ENCODE peak calls at places on chromosome 1, in six cellular contexts. J is endothelial cell of umbilical vein, X is spleen, U is heart right ventricle, Y is heart left ventricle, C is K562. F is an unnamed sample.

GRCh38 chr1:9084883-9085282 is 15.4 kb upstream of the SLC2A5 start:
- DNase-seq in U (peak), X (no peak), Y (peak), J (no peak), C (no peak), F (peak)

GRCh38 chr1:37147906-37148305 is 113.6 kb upstream of the GRIK3 start:
- DNase-seq in U (no peak), C (no peak), X (no peak), J (no peak), Y (no peak), F (no peak)

GRCh38 chr1:15803380-15803779 is 4.1 kb downstream of the UQCRHL start:
- DNase-seq in J (peak), Y (no peak), X (no peak), U (no peak), C (peak), F (peak)

GRCh38 chr1:219177363-219177762 is 3.7 kb downstream of the LYPLAL1 start:
- DNase-seq in Y (no peak), U (no peak), C (no peak), J (peak), X (no peak), F (no peak)

GRCh38 chr1:96536576-96536975 is 185.0 kb upstream of the PTBP2 start:
- DNase-seq in Y (no peak), J (no peak), C (no peak), U (no peak), X (no peak), F (peak)

GRCh38 chr1:6102227-6102845 is 56.6 kb downstream of the KCNAB2 start:
- DNase-seq in Y (no peak), U (no peak), J (no peak), C (no peak), X (peak), F (no peak)

GRCh38 chr1:207423560-207424292 is 30.4 kb upstream of the CR2 start:
- DNase-seq in Y (no peak), X (no peak), J (no peak), C (no peak), U (no peak), F (no peak)

GRCh38 chr1:77370588-77371306 is 88.9 kb downstream of the AK5 start:
- DNase-seq in X (no peak), C (no peak), U (no peak), Y (no peak), J (no peak), F (peak)

GRCh38 chr1:235074335-235075120 is 54.1 kb downstream of the TOMM20 start:
- DNase-seq in X (peak), Y (peak), C (no peak), U (peak), J (peak), F (peak)

GRCh38 chr1:112309499-112309898 is 86.5 kb upstream of the CTTNBP2NL start:
- DNase-seq in Y (no peak), U (no peak), C (no peak), J (no peak), X (no peak), F (no peak)

GRCh38 chr1:155241851-155242264 is 13.4 kb downstream of the ENTREP3 start:
- DNase-seq in X (no peak), Y (no peak), C (no peak), J (no peak), U (no peak), F (peak)

GRCh38 chr1:44305962-44306422 is 49.1 kb downstream of the ERI3 start:
- DNase-seq in J (no peak), X (no peak), C (no peak), Y (no peak), U (no peak), F (no peak)

GRCh38 chr1:6329392-6329791 is 64.2 kb downstream of the ACOT7 start:
- DNase-seq in J (no peak), C (no peak), U (no peak), X (no peak), Y (no peak), F (peak)

GRCh38 chr1:100382657-100383056 is 30.4 kb downstream of the CDC14A start:
- DNase-seq in C (no peak), Y (no peak), U (no peak), X (no peak), J (no peak), F (no peak)

GRCh38 chr1:151830055-151830454 is 1.5 kb downstream of the RORC start:
- DNase-seq in C (no peak), J (no peak), Y (no peak), U (no peak), X (no peak), F (no peak)

GRCh38 chr1:151825811-151826660 is 5.6 kb downstream of the RORC start:
- DNase-seq in J (no peak), X (no peak), U (no peak), C (peak), Y (no peak), F (no peak)

GRCh38 chr1:151828931-151829330 is 2.7 kb downstream of the RORC start:
- DNase-seq in U (peak), C (peak), Y (peak), J (peak), X (no peak), F (peak)

GRCh38 chr1:151829352-151830046 is 2.1 kb downstream of the RORC start:
- DNase-seq in Y (no peak), X (no peak), J (no peak), C (no peak), U (no peak), F (no peak)

GRCh38 chr1:151827853-151828252 is 3.7 kb downstream of the RORC start:
- DNase-seq in C (no peak), Y (no peak), X (no peak), U (no peak), J (no peak), F (no peak)
- TF ChIP-seq CTCF in C (no peak), Y (no peak), X (no peak), U (no peak), J (no peak), F (no peak)

DNA sequence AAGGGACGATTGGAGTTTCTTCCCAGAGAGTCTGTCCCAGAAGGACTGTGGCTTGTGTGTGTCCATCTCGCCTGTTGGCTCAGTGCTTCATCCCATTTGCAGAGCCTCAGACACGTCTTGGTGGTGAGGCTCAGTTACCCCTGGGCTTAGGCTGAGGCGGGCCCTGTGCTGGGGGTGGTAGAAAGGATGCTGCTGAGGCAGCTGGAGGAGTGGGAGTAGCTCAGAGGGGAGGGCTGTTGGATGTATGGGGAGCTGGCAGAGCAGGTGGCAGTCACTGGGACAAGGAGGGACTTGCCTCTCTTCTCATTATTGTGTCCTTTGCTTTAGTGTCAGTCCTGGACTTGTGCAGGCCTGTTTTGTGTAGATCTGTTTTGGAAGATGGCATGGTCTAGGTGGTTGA is 7.3 kb upstream of the MIIP start:
- DNase-seq in Y (no peak), U (no peak), C (no peak), J (no peak), X (no peak), F (no peak)
- H3K4me3 ChIP-seq in Y (no peak), U (no peak), C (no peak), J (no peak), X (no peak), F (no peak)

GRCh38 chr1:34415140-34415539 is 238.4 kb downstream of the C1orf94 start:
- DNase-seq in C (no peak), X (no peak), U (no peak), Y (no peak), J (no peak), F (no peak)

GRCh38 chr1:34418166-34418565 is 241.5 kb downstream of the C1orf94 start:
- DNase-seq in U (no peak), J (no peak), C (no peak), Y (no peak), X (no peak), F (no peak)

GRCh38 chr1:34419662-34420061 is 243.0 kb downstream of the C1orf94 start:
- DNase-seq in U (no peak), Y (no peak), J (no peak), C (no peak), X (no peak), F (no peak)
- TF ChIP-seq CTCF in U (no peak), Y (no peak), J (no peak), C (peak), X (no peak), F (peak)

GRCh38 chr1:228465134-228465533 is 22.0 kb upstream of the RNF187 start:
- DNase-seq in X (no peak), U (no peak), C (no peak), Y (no peak), J (no peak), F (no peak)

GRCh38 chr1:228462560-228462959 is 24.6 kb upstream of the RNF187 start:
- DNase-seq in Y (no peak), J (no peak), U (no peak), C (no peak), X (no peak), F (no peak)

GRCh38 chr1:228463009-228463558 is 24.1 kb upstream of the RNF187 start:
- DNase-seq in C (no peak), Y (no peak), X (no peak), J (no peak), U (no peak), F (no peak)

GRCh38 chr1:228464487-228464983 is 22.6 kb upstream of the RNF187 start:
- DNase-seq in U (peak), J (peak), C (no peak), Y (peak), X (peak), F (peak)

DNA sequence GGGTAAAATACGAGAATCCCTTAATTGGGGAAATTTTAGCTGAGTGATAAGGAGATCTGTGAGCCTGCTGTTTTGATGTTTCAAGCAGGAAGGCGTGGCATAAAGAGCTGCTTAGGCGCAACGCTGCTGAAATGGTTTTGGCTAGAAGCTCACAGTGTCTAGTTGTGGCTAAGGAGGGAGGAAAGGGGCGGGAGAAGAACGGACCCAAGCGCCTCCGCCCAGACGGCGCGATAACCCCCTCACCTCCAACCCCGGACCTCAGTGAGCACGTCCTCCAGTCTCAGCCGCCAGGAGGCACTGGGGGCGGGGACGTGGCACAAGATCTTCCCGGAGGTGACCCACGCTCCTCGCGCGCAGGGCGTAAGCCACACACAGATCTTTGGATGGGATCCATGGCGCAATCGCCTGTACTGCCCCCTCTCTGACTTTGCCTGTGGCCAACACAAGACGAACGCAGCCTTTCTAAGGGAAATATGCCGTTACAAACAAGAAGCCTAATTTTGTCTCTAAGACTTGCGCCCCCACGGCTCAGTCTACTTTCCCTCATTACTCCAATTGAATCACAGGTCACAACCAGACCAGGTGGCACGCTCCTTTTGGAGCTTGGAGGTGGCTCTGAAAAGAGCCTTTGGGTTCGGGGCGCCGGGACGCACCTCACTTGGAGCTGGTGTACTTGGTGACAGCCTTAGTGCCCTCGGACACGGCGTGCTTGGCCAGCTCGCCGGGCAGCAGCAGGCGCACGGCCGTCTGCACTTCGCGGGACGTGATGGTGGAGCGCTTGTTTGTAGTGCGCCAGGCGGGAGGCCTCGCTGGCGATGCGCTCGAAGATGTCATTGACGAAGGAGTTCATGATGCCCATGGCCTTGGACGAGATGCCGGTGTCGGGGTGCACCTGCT is 23.4 kb upstream of the RNF187 start:
- DNase-seq in C (peak), X (peak), U (no peak), Y (no peak), J (no peak), F (peak)
- H3K4me3 ChIP-seq in C (peak), X (peak), U (no peak), Y (peak), J (peak), F (peak)

GRCh38 chr1:200512191-200512590 is 102.4 kb upstream of the ZNF281 start:
- DNase-seq in J (peak), U (no peak), C (no peak), Y (no peak), X (no peak), F (peak)

GRCh38 chr1:200506471-200506870 is 96.6 kb upstream of the ZNF281 start:
- DNase-seq in X (no peak), Y (no peak), J (no peak), C (no peak), U (no peak), F (no peak)

GRCh38 chr1:200505257-200505656 is 95.4 kb upstream of the ZNF281 start:
- DNase-seq in J (no peak), X (no peak), C (no peak), U (no peak), Y (no peak), F (no peak)

GRCh38 chr1:200510228-200510623 is 100.4 kb upstream of the ZNF281 start:
- DNase-seq in U (no peak), C (peak), J (peak), X (no peak), Y (peak), F (peak)
- TF ChIP-seq CTCF in U (peak), C (peak), J (peak), X (peak), Y (peak), F (peak)

GRCh38 chr1:192979542-192979941 is 79.6 kb downstream of the UCHL5 start:
- DNase-seq in C (no peak), J (no peak), Y (no peak), U (no peak), X (no peak), F (no peak)
- H3K4me3 ChIP-seq in C (no peak), J (no peak), Y (no peak), U (no peak), X (no peak), F (no peak)

GRCh38 chr1:28371011-28371378 is 1.5 kb downstream of the PHACTR4 start:
- DNase-seq in U (no peak), C (no peak), J (no peak), Y (no peak), X (peak), F (no peak)

GRCh38 chr1:28369518-28370219 is at the start of gene PHACTR4:
- DNase-seq in C (peak), U (peak), Y (peak), X (peak), J (peak), F (peak)

GRCh38 chr1:28369225-28369517 is 369 bp upstream of the PHACTR4 start:
- DNase-seq in J (no peak), Y (no peak), C (no peak), U (no peak), X (no peak), F (no peak)

GRCh38 chr1:28374297-28374696 is 4.8 kb downstream of the PHACTR4 start:
- DNase-seq in Y (no peak), C (no peak), J (no peak), U (no peak), X (no peak), F (peak)

DNA sequence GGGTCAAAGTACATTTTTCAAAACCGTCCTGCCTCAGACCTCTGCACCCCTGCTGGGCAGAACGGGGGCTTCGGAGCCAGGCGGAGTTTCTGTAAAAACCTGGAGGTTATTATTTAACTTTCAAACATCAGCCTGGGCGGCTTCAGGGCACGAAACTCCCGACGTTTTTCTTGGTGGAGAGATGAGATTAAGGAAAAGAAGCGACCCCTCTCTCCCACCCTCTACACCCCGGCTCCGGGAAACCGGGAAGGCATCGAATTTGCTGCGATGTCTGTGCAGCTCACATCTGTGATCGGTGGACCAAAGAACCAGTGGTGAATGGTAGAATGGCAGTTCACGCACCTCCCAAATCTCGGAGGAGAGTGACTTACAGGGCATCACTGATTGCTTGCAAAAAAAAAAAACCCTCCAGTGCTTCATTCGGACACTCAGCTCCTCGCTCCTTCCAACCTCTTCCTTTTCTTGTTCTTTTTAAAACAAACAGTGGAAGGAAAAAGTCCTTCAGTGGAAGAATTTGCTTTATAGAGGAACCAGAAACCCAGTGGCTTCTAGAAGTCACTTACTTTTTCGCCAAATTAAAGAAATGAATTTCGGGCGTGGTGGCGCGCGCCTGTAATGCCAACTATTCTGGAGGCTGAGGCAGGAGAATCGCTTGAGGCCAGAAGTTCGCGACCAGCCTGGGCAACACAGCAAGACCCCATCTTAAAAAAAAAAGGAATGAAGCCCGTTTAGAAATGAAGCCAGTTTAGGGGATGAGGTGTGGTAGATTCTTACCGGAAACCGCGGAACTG is 875 bp downstream of the PHACTR4 start:
- DNase-seq in U (peak), C (no peak), Y (peak), J (no peak), X (peak), F (peak)
- TF ChIP-seq CTCF in U (no peak), C (no peak), Y (no peak), J (no peak), X (no peak), F (no peak)

GRCh38 chr1:12528021-12528852 is 89.8 kb downstream of the DHRS3 start:
- DNase-seq in U (peak), Y (no peak), C (peak), J (no peak), X (peak), F (peak)
- H3K4me3 ChIP-seq in U (no peak), Y (no peak), C (no peak), J (no peak), X (no peak), F (no peak)

F was measured in foreskin fibroblast.